ENCODE peak calls at places on chromosomes 5 and 9, in nine cellular contexts. S, L, F, Q, C, E, J, V and D are unnamed samples.

GRCh38 chr5:149775785-149776184 is 45.7 kb downstream of the PPARGC1B start:
- DNase-seq in V (no peak), S (no peak), C (no peak), F (peak), J (no peak), E (no peak), Q (no peak), L (no peak), D (peak)

GRCh38 chr9:133125706-133126696 is 5.0 kb upstream of the RALGDS start:
- DNase-seq in E (no peak), C (no peak), L (no peak), F (no peak), Q (no peak), J (peak), V (peak), S (peak), D (no peak)

GRCh38 chr9:88462191-88462590 is 72.8 kb upstream of the NXNL2 start:
- DNase-seq in F (no peak), E (no peak), Q (no peak), V (no peak), L (no peak), J (no peak), S (peak), C (no peak), D (no peak)

GRCh38 chr5:99543841-99544240 is 615.0 kb upstream of the CHD1 start:
- DNase-seq in V (no peak), Q (no peak), S (no peak), L (no peak), F (no peak), E (no peak), C (no peak), J (no peak), D (no peak)

GRCh38 chr5:35483797-35484196 is 133.9 kb upstream of the SPEF2 start:
- DNase-seq in V (no peak), L (no peak), S (no peak), Q (no peak), J (no peak), E (no peak), F (no peak), C (no peak), D (no peak)

GRCh38 chr9:126703330-126704156 is 89.8 kb downstream of the LMX1B start:
- DNase-seq in C (no peak), Q (no peak), J (no peak), E (no peak), S (no peak), L (no peak), F (no peak), V (no peak), D (no peak)

GRCh38 chr9:107907715-107908114 is 418.1 kb upstream of the KLF4 start:
- DNase-seq in Q (no peak), S (no peak), L (no peak), C (no peak), E (peak), J (peak), F (no peak), V (no peak), D (no peak)

GRCh38 chr5:69512740-69513260 is 20.2 kb downstream of the OCLN start:
- DNase-seq in S (peak), Q (no peak), C (no peak), L (peak), E (no peak), J (no peak), V (no peak), F (no peak), D (no peak)